ENCODE peak calls at places on chromosomes 12 and 14, in seven cellular contexts. One of them, this sample, is unnamed.

GRCh38 chr12:50187084-50187900 is 20.1 kb upstream of the CERS5 start:
- DNase-seq in NCI-H2081: no peak
- DNase-seq in choroid plexus epithelial cell: peak
- DNase-seq in NCI-H1105 treated with DMSO at 0.1 percent for 48 hours: no peak
- DNase-seq in esophagus squamous epithelium: no peak
- DNase-seq in stimulated activated CD4-positive, alpha-beta T cell treated with anti-CD3 and anti-CD28 coated beads, Interleukin-15, amount 100 ng/mL, for 1 hour: no peak
- DNase-seq in Kasumi-1: no peak
- DNase-seq in this sample: peak

GRCh38 chr12:114673169-114673833 is 10.7 kb downstream of the TBX3 start:
- DNase-seq in NCI-H2081: no peak
- DNase-seq in stimulated activated CD4-positive, alpha-beta T cell treated with anti-CD3 and anti-CD28 coated beads, Interleukin-15, amount 100 ng/mL, for 1 hour: no peak
- DNase-seq in esophagus squamous epithelium: no peak
- DNase-seq in choroid plexus epithelial cell: peak
- DNase-seq in Kasumi-1: no peak
- DNase-seq in NCI-H1105 treated with DMSO at 0.1 percent for 48 hours: no peak
- DNase-seq in this sample: peak

GRCh38 chr12:132158677-132159554 is 14.7 kb downstream of the NOC4L start:
- DNase-seq in stimulated activated CD4-positive, alpha-beta T cell treated with anti-CD3 and anti-CD28 coated beads, Interleukin-15, amount 100 ng/mL, for 1 hour: no peak
- DNase-seq in NCI-H1105 treated with DMSO at 0.1 percent for 48 hours: peak
- DNase-seq in choroid plexus epithelial cell: no peak
- DNase-seq in NCI-H2081: no peak
- DNase-seq in esophagus squamous epithelium: no peak
- DNase-seq in Kasumi-1: no peak
- DNase-seq in this sample: no peak

GRCh38 chr12:12513416-12514006 is 49.2 kb downstream of the DUSP16 start:
- DNase-seq in NCI-H2081: no peak
- DNase-seq in choroid plexus epithelial cell: no peak
- DNase-seq in esophagus squamous epithelium: no peak
- DNase-seq in Kasumi-1: no peak
- DNase-seq in stimulated activated CD4-positive, alpha-beta T cell treated with anti-CD3 and anti-CD28 coated beads, Interleukin-15, amount 100 ng/mL, for 1 hour: no peak
- DNase-seq in NCI-H1105 treated with DMSO at 0.1 percent for 48 hours: no peak
- DNase-seq in this sample: no peak

GRCh38 chr12:15546102-15546701 is 223.9 kb downstream of the PTPRO start:
- DNase-seq in NCI-H2081: no peak
- DNase-seq in stimulated activated CD4-positive, alpha-beta T cell treated with anti-CD3 and anti-CD28 coated beads, Interleukin-15, amount 100 ng/mL, for 1 hour: no peak
- DNase-seq in Kasumi-1: peak
- DNase-seq in esophagus squamous epithelium: no peak
- DNase-seq in NCI-H1105 treated with DMSO at 0.1 percent for 48 hours: no peak
- DNase-seq in choroid plexus epithelial cell: no peak
- DNase-seq in this sample: no peak

GRCh38 chr12:4080213-4080612 is 193.3 kb upstream of the CCND2 start:
- DNase-seq in choroid plexus epithelial cell: no peak
- DNase-seq in NCI-H1105 treated with DMSO at 0.1 percent for 48 hours: no peak
- DNase-seq in esophagus squamous epithelium: no peak
- DNase-seq in Kasumi-1: no peak
- DNase-seq in stimulated activated CD4-positive, alpha-beta T cell treated with anti-CD3 and anti-CD28 coated beads, Interleukin-15, amount 100 ng/mL, for 1 hour: no peak
- DNase-seq in NCI-H2081: no peak
- DNase-seq in this sample: no peak

GRCh38 chr12:81465881-81466280 is 293.3 kb downstream of the PPFIA2 start:
- DNase-seq in stimulated activated CD4-positive, alpha-beta T cell treated with anti-CD3 and anti-CD28 coated beads, Interleukin-15, amount 100 ng/mL, for 1 hour: no peak
- DNase-seq in NCI-H2081: no peak
- DNase-seq in esophagus squamous epithelium: no peak
- DNase-seq in Kasumi-1: no peak
- DNase-seq in NCI-H1105 treated with DMSO at 0.1 percent for 48 hours: no peak
- DNase-seq in choroid plexus epithelial cell: no peak
- DNase-seq in this sample: no peak

GRCh38 chr14:49961270-49962222 is 68.7 kb downstream of the ARF6 start:
- DNase-seq in Kasumi-1: no peak
- DNase-seq in NCI-H1105 treated with DMSO at 0.1 percent for 48 hours: no peak
- DNase-seq in stimulated activated CD4-positive, alpha-beta T cell treated with anti-CD3 and anti-CD28 coated beads, Interleukin-15, amount 100 ng/mL, for 1 hour: no peak
- DNase-seq in esophagus squamous epithelium: no peak
- DNase-seq in NCI-H2081: no peak
- DNase-seq in choroid plexus epithelial cell: peak
- DNase-seq in this sample: no peak

GRCh38 chr14:63383776-63384367 is 65.1 kb upstream of the GPHB5 start:
- DNase-seq in NCI-H1105 treated with DMSO at 0.1 percent for 48 hours: no peak
- DNase-seq in NCI-H2081: no peak
- DNase-seq in stimulated activated CD4-positive, alpha-beta T cell treated with anti-CD3 and anti-CD28 coated beads, Interleukin-15, amount 100 ng/mL, for 1 hour: no peak
- DNase-seq in choroid plexus epithelial cell: no peak
- DNase-seq in Kasumi-1: peak
- DNase-seq in esophagus squamous epithelium: no peak
- DNase-seq in this sample: no peak

GRCh38 chr12:124543591-124544310 is 23.7 kb downstream of the NCOR2 start:
- DNase-seq in NCI-H2081: peak
- DNase-seq in choroid plexus epithelial cell: peak
- DNase-seq in esophagus squamous epithelium: no peak
- DNase-seq in NCI-H1105 treated with DMSO at 0.1 percent for 48 hours: peak
- DNase-seq in Kasumi-1: no peak
- DNase-seq in stimulated activated CD4-positive, alpha-beta T cell treated with anti-CD3 and anti-CD28 coated beads, Interleukin-15, amount 100 ng/mL, for 1 hour: no peak
- DNase-seq in this sample: no peak

GRCh38 chr12:106978035-106978800 is 8.7 kb downstream of the MTERF2 start:
- DNase-seq in NCI-H1105 treated with DMSO at 0.1 percent for 48 hours: peak
- DNase-seq in stimulated activated CD4-positive, alpha-beta T cell treated with anti-CD3 and anti-CD28 coated beads, Interleukin-15, amount 100 ng/mL, for 1 hour: no peak
- DNase-seq in NCI-H2081: peak
- DNase-seq in Kasumi-1: peak
- DNase-seq in choroid plexus epithelial cell: peak
- DNase-seq in esophagus squamous epithelium: no peak
- DNase-seq in this sample: no peak

GRCh38 chr14:104209985-104210520 is 71.7 kb downstream of the KIF26A start:
- DNase-seq in Kasumi-1: no peak
- DNase-seq in stimulated activated CD4-positive, alpha-beta T cell treated with anti-CD3 and anti-CD28 coated beads, Interleukin-15, amount 100 ng/mL, for 1 hour: no peak
- DNase-seq in esophagus squamous epithelium: no peak
- DNase-seq in NCI-H2081: no peak
- DNase-seq in choroid plexus epithelial cell: no peak
- DNase-seq in NCI-H1105 treated with DMSO at 0.1 percent for 48 hours: peak
- DNase-seq in this sample: no peak

GRCh38 chr14:75042040-75042439 is 9.2 kb downstream of the MLH3 start:
- DNase-seq in NCI-H2081: no peak
- DNase-seq in NCI-H1105 treated with DMSO at 0.1 percent for 48 hours: no peak
- DNase-seq in esophagus squamous epithelium: no peak
- DNase-seq in stimulated activated CD4-positive, alpha-beta T cell treated with anti-CD3 and anti-CD28 coated beads, Interleukin-15, amount 100 ng/mL, for 1 hour: no peak
- DNase-seq in choroid plexus epithelial cell: no peak
- DNase-seq in Kasumi-1: no peak
- DNase-seq in this sample: peak

GRCh38 chr12:119964123-119964522 is 24.9 kb upstream of the BICDL1 start:
- DNase-seq in stimulated activated CD4-positive, alpha-beta T cell treated with anti-CD3 and anti-CD28 coated beads, Interleukin-15, amount 100 ng/mL, for 1 hour: no peak
- DNase-seq in NCI-H2081: no peak
- DNase-seq in Kasumi-1: no peak
- DNase-seq in choroid plexus epithelial cell: no peak
- DNase-seq in esophagus squamous epithelium: no peak
- DNase-seq in NCI-H1105 treated with DMSO at 0.1 percent for 48 hours: no peak
- DNase-seq in this sample: no peak

GRCh38 chr12:120342567-120343537 is 15.3 kb upstream of the PLA2G1B start:
- DNase-seq in stimulated activated CD4-positive, alpha-beta T cell treated with anti-CD3 and anti-CD28 coated beads, Interleukin-15, amount 100 ng/mL, for 1 hour: no peak
- DNase-seq in NCI-H1105 treated with DMSO at 0.1 percent for 48 hours: no peak
- DNase-seq in NCI-H2081: no peak
- DNase-seq in esophagus squamous epithelium: no peak
- DNase-seq in Kasumi-1: no peak
- DNase-seq in choroid plexus epithelial cell: no peak
- DNase-seq in this sample: no peak

GRCh38 chr12:90036641-90037040 is 328.0 kb upstream of the ATP2B1 start:
- DNase-seq in stimulated activated CD4-positive, alpha-beta T cell treated with anti-CD3 and anti-CD28 coated beads, Interleukin-15, amount 100 ng/mL, for 1 hour: no peak
- DNase-seq in esophagus squamous epithelium: no peak
- DNase-seq in NCI-H2081: no peak
- DNase-seq in NCI-H1105 treated with DMSO at 0.1 percent for 48 hours: no peak
- DNase-seq in choroid plexus epithelial cell: no peak
- DNase-seq in Kasumi-1: no peak
- DNase-seq in this sample: no peak

This sample was measured in fibroblast of gingiva.